ENCODE peak calls at places on chromosome 9, in ten cellular contexts. L, A, Y, U, E, S, J, F, H and V are unnamed samples.

GRCh38 chr9:130200038-130200979 is 28.1 kb downstream of the NCS1 start:
- DNase-seq in A (no peak), H (peak; percentile 65), S (no peak), Y (peak; percentile 23), J (no peak), L (no peak), U (no peak), F (no peak), E (no peak), V (no peak)

GRCh38 chr9:124694394-124695279 is 76.5 kb downstream of the NR6A1 start:
- DNase-seq in U (no peak), F (no peak), E (no peak), S (no peak), L (no peak), H (no peak), Y (no peak), J (no peak), A (no peak), V (no peak)

GRCh38 chr9:6054280-6055099 is 39.1 kb upstream of the RANBP6 start:
- DNase-seq in H (peak; percentile 78), E (peak; percentile 70), A (no peak), F (peak; percentile 62), Y (peak; percentile 83), L (no peak), J (peak; percentile 90), S (peak; percentile 88), U (peak; percentile 66), V (peak; percentile 49)

GRCh38 chr9:111661802-111662491 is 542 bp downstream of the GNG10 start:
- DNase-seq in S (peak; percentile 56), E (peak; percentile 59), H (peak; percentile 32), F (peak; percentile 59), A (peak; percentile 67), Y (peak; percentile 73), U (peak; percentile 40), J (peak; percentile 58), L (no peak), V (peak; percentile 69)

GRCh38 chr9:7938092-7938491 is 138.5 kb upstream of the DMAC1 start:
- DNase-seq in S (no peak), F (no peak), H (no peak), J (no peak), U (no peak), E (no peak), Y (no peak), L (no peak), A (no peak), V (no peak)

GRCh38 chr9:117035546-117035945 is 348.4 kb downstream of the TRIM32 start:
- DNase-seq in U (no peak), Y (no peak), F (no peak), E (no peak), S (no peak), H (no peak), L (no peak), A (no peak), J (no peak), V (no peak)

GRCh38 chr9:114272739-114273431 is 50.0 kb upstream of the ORM1 start:
- DNase-seq in U (no peak), F (peak; percentile 8), Y (no peak), A (peak; percentile 38), L (no peak), E (peak; percentile 11), J (no peak), S (no peak), H (peak; percentile 0), V (no peak)

GRCh38 chr9:133539434-133539833 is 4.9 kb downstream of the ADAMTSL2 start:
- DNase-seq in F (no peak), L (no peak), S (no peak), U (no peak), E (no peak), Y (peak; percentile 26), J (no peak), A (peak; percentile 69), H (no peak), V (no peak)

GRCh38 chr9:32969270-32969669 is 32.2 kb downstream of the APTX start:
- DNase-seq in H (no peak), E (no peak), U (no peak), F (no peak), A (no peak), J (no peak), S (no peak), L (no peak), Y (peak; percentile 83), V (no peak)

DNA sequence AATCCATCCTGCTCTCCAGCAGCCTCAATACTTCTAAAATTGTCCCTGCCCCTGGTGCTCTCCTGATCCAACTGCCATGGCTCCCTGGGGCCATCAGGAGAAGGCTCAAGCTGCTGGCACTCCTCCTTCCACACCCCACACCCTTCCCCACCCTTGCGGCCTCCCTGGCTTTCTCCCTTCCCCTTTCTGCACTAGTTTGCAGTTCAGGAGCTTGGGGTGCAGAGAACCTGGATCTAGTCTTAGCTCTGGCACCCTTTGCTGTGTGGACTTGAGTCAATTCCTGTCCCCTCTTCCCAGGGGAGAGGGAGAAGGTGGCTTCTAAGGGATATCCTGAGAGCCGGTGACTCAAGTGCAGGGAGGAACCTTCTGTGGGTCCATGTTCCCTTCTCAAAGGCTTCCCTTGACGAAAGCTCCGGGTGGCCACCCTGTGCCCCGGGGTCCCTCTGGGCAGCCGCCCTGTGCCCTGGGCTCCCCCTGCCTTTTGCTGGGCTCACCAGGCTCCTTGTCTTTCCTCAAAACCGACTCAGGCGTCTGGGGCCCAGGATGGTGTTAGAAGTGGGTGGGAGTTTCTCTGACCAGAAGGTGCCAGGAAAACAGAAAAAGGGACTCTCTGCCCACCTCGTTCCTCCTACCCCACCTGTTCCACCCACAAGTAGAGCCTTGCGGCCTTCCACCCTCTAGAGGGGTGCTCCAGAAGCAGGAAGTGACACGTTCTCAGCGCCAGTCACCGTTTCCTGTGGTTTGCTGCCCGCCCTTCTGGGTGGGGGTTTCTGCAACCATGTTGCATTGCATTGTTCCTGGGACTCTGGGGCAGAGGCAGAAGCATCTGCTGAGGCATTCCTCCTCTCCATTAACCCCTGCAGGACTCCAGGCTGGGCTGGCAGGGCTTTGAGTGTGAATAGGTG is 15.0 kb downstream of the GLIPR2 start:
- DNase-seq in A (peak; percentile 75), H (no peak), J (no peak), F (peak; percentile 87), U (no peak), Y (peak; percentile 77), S (no peak), L (no peak), E (peak; percentile 83), V (peak; percentile 62)
- H3K4me3 ChIP-seq in A (no peak overlapping the region), H (no peak overlapping the region), J (no peak overlapping the region), F (peak overlapping the region; percentile 4), U (no peak overlapping the region), Y (no peak overlapping the region), S (no peak overlapping the region), L (no peak overlapping the region), E (no peak overlapping the region), V (no peak overlapping the region)

GRCh38 chr9:79583957-79584654 is 12.3 kb downstream of the TLE4 start:
- DNase-seq in S (peak; percentile 6), E (peak; percentile 81), U (no peak), H (no peak), F (peak; percentile 81), A (peak; percentile 84), L (no peak), Y (no peak), J (peak; percentile 35), V (peak; percentile 53)
- H3K4me3 ChIP-seq in S (no peak overlapping the region), E (no peak overlapping the region), U (no peak overlapping the region), H (no peak overlapping the region), F (no peak overlapping the region), A (peak overlapping the region; percentile 50), L (no peak overlapping the region), Y (no peak overlapping the region), J (no peak overlapping the region), V (no peak overlapping the region)

DNA sequence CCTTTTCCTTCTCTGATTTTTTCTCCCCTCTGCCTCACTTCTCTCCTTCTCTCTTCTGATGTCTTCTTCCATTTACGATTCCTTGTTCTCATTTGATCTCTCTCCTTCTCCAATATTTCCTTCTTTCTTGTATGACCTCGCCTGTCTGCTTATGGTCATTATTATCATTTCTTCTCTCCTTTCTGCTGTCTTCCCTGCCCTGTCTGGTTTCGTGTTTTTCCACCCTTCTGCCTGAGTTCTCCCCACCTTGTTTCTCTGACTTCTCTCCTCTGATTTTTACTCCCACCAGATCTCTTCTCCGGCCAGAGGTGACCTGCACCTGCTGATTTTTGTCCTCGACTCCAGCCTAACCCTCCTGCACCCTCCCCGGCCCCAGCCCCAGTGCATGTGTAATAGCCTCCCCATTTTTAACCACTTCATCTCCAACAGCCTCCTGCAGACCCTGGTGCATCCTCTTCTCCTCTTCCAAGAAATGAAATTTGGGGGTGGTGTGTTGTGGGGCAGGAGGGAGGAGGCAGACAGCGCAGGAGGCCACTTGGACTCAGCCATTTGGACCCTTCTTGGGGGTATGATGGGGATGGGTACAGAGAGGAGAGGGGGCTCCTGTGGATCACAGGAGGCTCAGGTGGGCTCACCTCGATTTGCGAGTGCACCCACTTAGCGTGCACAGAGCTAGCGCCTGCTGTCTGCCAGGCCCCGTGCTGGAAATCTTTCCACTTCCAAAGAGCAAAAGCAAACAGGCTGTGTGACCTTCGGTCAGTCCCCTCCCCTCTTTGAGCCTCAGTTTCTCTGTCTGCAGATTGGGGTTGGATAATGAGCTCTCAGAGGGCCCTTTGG is 32.5 kb downstream of the GSN start:
- DNase-seq in S (no peak), L (no peak), H (no peak), Y (no peak), A (peak; percentile 38), E (no peak), J (no peak), U (no peak), F (no peak), V (no peak)
- H3K4me3 ChIP-seq in S (peak overlapping the region; percentile 36), L (peak overlapping the region; percentile 79), H (peak overlapping the region; percentile 41), Y (peak overlapping the region; percentile 68), A (peak overlapping the region; percentile 75), E (peak overlapping the region; percentile 77), J (peak overlapping the region; percentile 24), U (peak overlapping the region; percentile 64), F (peak overlapping the region; percentile 66), V (peak overlapping the region; percentile 20)

GRCh38 chr9:97318433-97318832 is 11.0 kb downstream of the CCDC180 start:
- DNase-seq in S (no peak), Y (no peak), J (no peak), U (no peak), F (no peak), H (no peak), L (no peak), E (no peak), A (no peak), V (no peak)

GRCh38 chr9:97321681-97322080 is 14.2 kb downstream of the CCDC180 start:
- DNase-seq in S (no peak), U (no peak), L (no peak), E (no peak), A (no peak), H (no peak), F (no peak), J (no peak), Y (no peak), V (no peak)

GRCh38 chr9:97320080-97320642 is 12.7 kb downstream of the CCDC180 start:
- DNase-seq in U (no peak), L (no peak), A (no peak), H (no peak), Y (no peak), E (no peak), S (no peak), J (no peak), F (no peak), V (no peak)

GRCh38 chr9:97321251-97321650 is 13.8 kb downstream of the CCDC180 start:
- DNase-seq in E (no peak), H (no peak), L (no peak), S (no peak), A (no peak), J (no peak), U (no peak), F (no peak), Y (no peak), V (no peak)

DNA sequence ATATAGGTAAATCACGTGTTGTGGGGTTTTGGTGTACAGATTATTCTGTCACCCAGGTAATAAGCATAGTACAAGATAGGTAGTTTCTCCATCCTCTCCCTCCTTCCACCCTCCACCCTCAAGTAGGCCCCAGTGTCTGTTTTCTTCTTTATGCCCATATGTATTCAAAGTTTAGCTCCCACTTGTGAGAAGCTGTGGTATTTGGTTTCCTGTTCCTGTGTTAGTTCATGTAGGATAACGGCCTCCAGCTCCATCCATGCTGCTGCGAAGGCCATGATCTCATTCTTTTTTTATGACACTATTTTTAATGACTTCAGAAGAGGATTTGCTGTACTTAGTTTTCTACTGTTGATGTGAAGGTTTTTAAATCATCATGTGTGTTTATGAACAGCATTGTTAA is 11.9 kb downstream of the CCDC180 start:
- DNase-seq in A (no peak), J (no peak), F (no peak), Y (no peak), L (no peak), H (no peak), E (no peak), S (no peak), U (no peak), V (no peak)
- H3K4me3 ChIP-seq in A (no peak overlapping the region), J (no peak overlapping the region), F (no peak overlapping the region), Y (no peak overlapping the region), L (no peak overlapping the region), H (no peak overlapping the region), E (no peak overlapping the region), S (no peak overlapping the region), U (no peak overlapping the region), V (no peak overlapping the region)